ENCODE peak calls at places on chromosomes 16 and 17, in seven cellular contexts. L is tibial nerve, O is stomach, E is transverse colon, V is esophagus muscularis mucosa, B is A549, Y is SK-N-SH. W is an unnamed sample.

GRCh38 chr17:65690626-65691310 is 129.3 kb upstream of the AXIN2 start:
- DNase-seq in V (no peak), E (no peak), B (no peak), Y (no peak), O (no peak), L (no peak), W (no peak)

GRCh38 chr17:45087978-45088377 is 26.9 kb downstream of the NMT1 start:
- DNase-seq in L (no peak), V (no peak), Y (no peak), O (no peak), E (no peak), B (no peak), W (no peak)

GRCh38 chr16:55842369-55843104 is 9.6 kb upstream of the CES1 start:
- DNase-seq in Y (peak; percentile 70), E (no peak), V (no peak), B (peak; percentile 64), L (peak; percentile 53), O (no peak), W (peak; percentile 8)

GRCh38 chr17:73901661-73902415 is 257.6 kb upstream of the SDK2 start:
- DNase-seq in O (peak; percentile 65), B (no peak), E (peak; percentile 72), L (peak; percentile 21), V (no peak), Y (no peak), W (peak; percentile 90)

GRCh38 chr17:66988069-66988798 is 23.7 kb downstream of the CACNG4 start:
- DNase-seq in B (no peak), E (no peak), L (no peak), V (no peak), Y (peak; percentile 51), O (no peak), W (no peak)

GRCh38 chr17:50100480-50100883 is 5.3 kb downstream of the PDK2 start:
- DNase-seq in B (no peak), V (no peak), L (no peak), O (no peak), Y (no peak), E (peak; percentile 70), W (no peak)

GRCh38 chr17:7707858-7708750 is 3.1 kb downstream of the EFNB3 start:
- DNase-seq in O (no peak), V (no peak), B (no peak), Y (no peak), E (no peak), L (no peak), W (peak; percentile 20)

GRCh38 chr16:1772362-1772907 is at the start of gene EME2:
- DNase-seq in B (peak; percentile 64), V (no peak), O (no peak), L (no peak), Y (peak; percentile 52), E (peak; percentile 58), W (peak; percentile 75)

GRCh38 chr16:5581963-5582362 is 484.4 kb upstream of the EEF2KMT start:
- DNase-seq in V (no peak), E (no peak), O (no peak), L (no peak), B (no peak), Y (no peak), W (no peak)

GRCh38 chr16:86991679-86992078 is 325.5 kb downstream of the C16orf95 start:
- DNase-seq in B (no peak), L (no peak), Y (no peak), O (no peak), V (no peak), E (no peak), W (no peak)

GRCh38 chr16:57134982-57135381 is 42.6 kb downstream of the CPNE2 start:
- DNase-seq in E (peak; percentile 71), O (no peak), L (no peak), Y (no peak), B (no peak), V (no peak), W (no peak)

GRCh38 chr17:53516643-53517042 is 306.1 kb upstream of the KIF2B start:
- DNase-seq in B (peak; percentile 39), Y (no peak), L (no peak), E (no peak), O (no peak), V (no peak), W (no peak)

DNA sequence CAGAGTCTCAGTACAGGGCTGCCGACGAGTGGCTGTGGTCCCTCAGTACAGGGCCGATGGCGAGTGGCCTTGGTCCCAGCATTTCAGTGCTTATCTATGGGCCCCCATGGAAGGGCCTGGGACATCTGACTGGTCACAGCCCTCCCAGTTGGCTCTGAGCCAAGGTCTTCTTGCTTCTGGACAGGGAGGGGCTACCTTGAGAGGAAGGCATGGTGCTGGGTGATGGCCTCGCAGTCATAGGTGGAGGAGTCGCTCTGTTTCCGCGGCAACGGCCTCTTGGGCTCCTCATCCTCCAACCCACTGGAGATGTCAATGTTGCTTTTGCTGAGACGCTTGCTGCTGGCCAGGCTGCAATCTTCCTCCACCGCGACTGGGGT is 32.6 kb downstream of the PIMREG start:
- DNase-seq in Y (no peak), B (no peak), L (no peak), O (no peak), E (no peak), V (no peak), W (no peak)
- TF ChIP-seq EP300 in Y (no peak), B (no peak), L (no peak), O (no peak), E (no peak), V (no peak), W (no peak)

GRCh38 chr16:89917773-89918452 is 749 bp upstream of the MC1R start:
- DNase-seq in L (no peak), B (peak; percentile 96), E (peak; percentile 90), O (peak; percentile 77), Y (peak; percentile 82), V (no peak), W (peak; percentile 90)

GRCh38 chr16:89919535-89920406 is 1.1 kb downstream of the MC1R start:
- DNase-seq in O (no peak), B (no peak), V (no peak), E (no peak), Y (no peak), L (no peak), W (no peak)

GRCh38 chr16:89920723-89921122 is 2.1 kb downstream of the MC1R start:
- DNase-seq in O (no peak), E (no peak), Y (no peak), B (no peak), L (no peak), V (no peak), W (no peak)

GRCh38 chr16:89921131-89921698 is 1.9 kb upstream of the TUBB3 start:
- DNase-seq in B (no peak), E (no peak), L (no peak), O (no peak), V (no peak), Y (no peak), W (no peak)

GRCh38 chr16:89918453-89919347 is at the start of gene MC1R:
- DNase-seq in E (no peak), O (no peak), Y (peak; percentile 72), V (no peak), B (peak; percentile 67), L (no peak), W (no peak)
- TF ChIP-seq CTCF in E (peak; percentile 33), O (peak; percentile 16), Y (peak; percentile 48), V (peak; percentile 22), B (peak; percentile 43), L (peak; percentile 8), W (peak; percentile 40)

DNA sequence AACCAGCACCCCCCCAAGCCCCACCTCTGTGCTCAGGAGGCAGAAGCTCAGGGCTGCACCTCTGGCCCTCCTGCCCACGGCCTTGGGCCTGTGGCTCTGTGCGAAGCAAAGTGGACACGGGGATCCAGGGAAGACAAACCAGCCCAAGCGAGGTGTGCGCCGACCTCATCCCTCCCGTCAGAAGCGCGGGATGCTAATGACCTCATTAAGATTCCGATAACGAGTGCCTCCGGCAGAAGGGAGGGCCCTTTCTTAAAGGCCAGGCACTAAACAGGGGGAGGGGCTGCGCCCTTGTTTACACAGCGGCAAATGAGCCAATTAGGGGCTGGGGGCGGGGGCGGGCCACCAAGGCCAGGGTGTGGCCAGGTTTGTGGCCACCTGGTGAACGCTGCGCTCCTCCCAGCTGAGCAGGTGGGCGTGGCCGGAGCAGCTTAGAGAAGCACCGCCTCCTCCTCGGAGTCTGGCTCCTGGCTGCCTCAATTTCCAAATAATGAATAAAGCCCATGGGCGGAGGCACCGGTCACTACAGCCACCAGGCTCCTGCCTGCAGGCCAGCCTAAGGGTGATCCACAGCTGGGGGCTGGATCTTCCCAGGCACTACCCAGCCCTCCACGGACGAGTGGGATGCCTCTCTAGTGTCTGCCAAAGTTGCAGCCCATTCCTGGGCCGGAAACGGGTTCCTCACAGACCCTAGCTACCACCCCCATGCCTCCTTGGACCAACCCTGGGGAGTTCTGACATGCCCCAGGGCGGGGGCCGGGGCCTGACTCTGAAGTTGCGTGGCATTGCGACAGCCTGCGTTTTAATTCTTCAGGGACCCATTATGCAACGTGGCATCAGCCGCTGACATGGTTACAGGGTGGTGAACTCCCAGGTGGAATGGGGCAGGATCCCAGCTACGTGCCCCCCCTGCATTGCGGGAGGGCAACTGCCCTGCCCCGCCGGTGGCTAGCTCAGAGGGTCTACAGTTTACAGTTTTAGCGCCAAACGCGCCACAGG is 3.0 kb downstream of the CBX4 start:
- DNase-seq in V (no peak), L (no peak), O (peak; percentile 90), B (peak; percentile 61), E (peak; percentile 87), Y (no peak), W (peak; percentile 90)
- TF ChIP-seq EP300 in V (no peak), L (no peak), O (no peak), B (no peak), E (no peak), Y (no peak), W (no peak)

DNA sequence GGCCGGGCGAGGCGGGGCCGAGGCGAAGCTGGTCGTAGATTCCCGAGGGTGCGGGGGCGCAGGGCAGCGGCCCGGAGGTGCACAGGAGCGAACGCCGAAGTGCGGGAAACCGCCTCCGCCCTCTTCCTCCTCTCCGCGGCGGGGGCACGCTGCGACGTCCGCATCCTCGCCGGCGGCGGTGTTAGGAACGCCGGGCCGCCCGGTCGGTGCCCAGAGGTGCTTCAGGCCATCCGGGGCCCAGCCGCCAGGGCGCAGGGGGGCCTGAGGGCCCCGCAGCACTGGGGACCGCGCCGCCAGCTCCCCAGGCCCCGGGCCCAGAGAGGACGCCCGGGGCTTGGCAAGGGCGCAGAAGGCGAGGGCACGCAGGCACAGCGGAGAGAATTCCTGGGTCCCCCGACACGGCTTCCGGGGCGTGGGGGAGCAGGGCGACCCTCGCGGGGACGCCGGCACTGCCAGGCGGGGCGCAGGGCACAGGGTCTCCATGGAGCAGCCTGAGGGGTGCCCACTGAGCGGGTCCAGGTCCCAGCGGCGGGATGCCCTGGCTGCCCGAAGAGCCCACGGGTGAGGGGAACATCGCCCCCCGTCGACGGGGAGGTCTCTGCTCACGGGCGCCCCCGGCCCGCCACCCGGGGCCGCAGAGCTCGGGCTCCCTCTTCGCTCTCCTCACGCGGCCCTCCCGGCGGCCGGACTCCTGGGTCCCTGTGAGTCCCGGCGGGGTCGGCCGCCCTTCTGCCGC is 576 bp downstream of the EPOP start:
- DNase-seq in Y (peak; percentile 81), V (no peak), O (peak; percentile 27), B (peak; percentile 51), E (peak; percentile 22), L (no peak), W (peak; percentile 89)
- TF ChIP-seq CTCF in Y (no peak), V (no peak), O (no peak), B (peak; percentile 56), E (no peak), L (no peak), W (no peak)

W was measured in upper lobe of left lung.